ENCODE peak calls at places on chromosomes 11 and 22, in four cellular contexts. R, D, J and S are unnamed samples.

GRCh38 chr11:122796128-122796717 is 42.1 kb upstream of the CRTAM start:
- DNase-seq in R (peak), D (peak), J (peak), S (no peak)

GRCh38 chr11:44617671-44618461 is 52.4 kb downstream of the CD82 start:
- DNase-seq in R (peak), D (no peak), J (no peak), S (no peak)

GRCh38 chr22:29811377-29811776 is 26.7 kb downstream of the ASCC2 start:
- DNase-seq in R (no peak), D (no peak), J (peak), S (no peak)

GRCh38 chr11:131488208-131488607 is 117.8 kb downstream of the NTM start:
- DNase-seq in R (no peak), D (no peak), J (no peak), S (no peak)

GRCh38 chr22:43126506-43127165 is 16.1 kb downstream of the BIK start:
- DNase-seq in R (no peak), D (no peak), J (peak), S (peak)

GRCh38 chr11:103170865-103171264 is 61.6 kb downstream of the DYNC2H1 start:
- DNase-seq in R (no peak), D (no peak), J (no peak), S (no peak)

GRCh38 chr11:45754261-45754709 is 50.7 kb upstream of the SLC35C1 start:
- DNase-seq in R (peak), D (no peak), J (no peak), S (no peak)

GRCh38 chr11:12161137-12161536 is 50.7 kb downstream of the MICAL2 start:
- DNase-seq in R (no peak), D (no peak), J (no peak), S (no peak)

GRCh38 chr11:16784097-16784496 is 45.6 kb downstream of the C11orf58 start:
- DNase-seq in R (no peak), D (no peak), J (no peak), S (no peak)

GRCh38 chr11:96696736-96697135 is 306.9 kb downstream of the JRKL start:
- DNase-seq in R (no peak), D (no peak), J (no peak), S (no peak)

GRCh38 chr11:44915621-44916020 is 35.1 kb downstream of the TP53I11 start:
- DNase-seq in R (no peak), D (no peak), J (no peak), S (no peak)

GRCh38 chr11:25981998-25982397 is 349.9 kb upstream of the ANO3 start:
- DNase-seq in R (no peak), D (peak), J (peak), S (peak)

GRCh38 chr11:87819141-87819540 is 356.1 kb downstream of the RAB38 start:
- DNase-seq in R (no peak), D (no peak), J (no peak), S (peak)

GRCh38 chr11:124732230-124732629 is 7.5 kb upstream of the NRGN start:
- DNase-seq in R (no peak), D (no peak), J (no peak), S (no peak)

GRCh38 chr22:29030618-29031235 is 30.9 kb downstream of the C22orf31 start:
- DNase-seq in R (peak), D (peak), J (peak), S (peak)

GRCh38 chr11:128026596-128026995 is 560.8 kb downstream of the ETS1 start:
- DNase-seq in R (no peak), D (no peak), J (no peak), S (peak)

GRCh38 chr22:49734390-49734789 is 93.3 kb downstream of the BRD1 start:
- DNase-seq in R (no peak), D (no peak), J (no peak), S (no peak)

GRCh38 chr11:105070221-105070789 is 25.2 kb upstream of the CARD16 start:
- DNase-seq in R (no peak), D (no peak), J (no peak), S (no peak)

GRCh38 chr11:223026-223789 is 12.9 kb downstream of the SIRT3 start:
- DNase-seq in R (no peak), D (no peak), J (no peak), S (peak)

GRCh38 chr11:116503216-116504160 is 269.3 kb downstream of the BUD13 start:
- DNase-seq in R (no peak), D (no peak), J (no peak), S (no peak)

GRCh38 chr22:36056980-36057379 is 28.4 kb upstream of the RBFOX2 start:
- DNase-seq in R (no peak), D (no peak), J (no peak), S (peak)

GRCh38 chr22:47401976-47402770 is 639.7 kb downstream of the TBC1D22A start:
- DNase-seq in R (no peak), D (no peak), J (no peak), S (peak)

GRCh38 chr11:64864473-64865285 is 13.7 kb downstream of the EHD1 start:
- DNase-seq in R (peak), D (no peak), J (no peak), S (peak)

GRCh38 chr11:19110290-19110689 is 6.7 kb upstream of the ZDHHC13 start:
- DNase-seq in R (no peak), D (no peak), J (no peak), S (no peak)

GRCh38 chr11:14653090-14653489 is 9.5 kb downstream of the PDE3B start:
- DNase-seq in R (no peak), D (no peak), J (no peak), S (no peak)

GRCh38 chr22:17065433-17065832 is 19.4 kb upstream of the IL17RA start:
- DNase-seq in R (no peak), D (no peak), J (no peak), S (no peak)

GRCh38 chr11:89293966-89294679 is 116.4 kb downstream of the TYR start:
- DNase-seq in R (no peak), D (peak), J (no peak), S (peak)

GRCh38 chr11:134516529-134516928 is 104.5 kb upstream of the B3GAT1 start:
- DNase-seq in R (no peak), D (no peak), J (no peak), S (no peak)

GRCh38 chr11:69354545-69354897 is 60.6 kb downstream of the MYEOV start:
- DNase-seq in R (no peak), D (no peak), J (peak), S (no peak)

GRCh38 chr11:69352181-69352580 is 58.2 kb downstream of the MYEOV start:
- DNase-seq in R (no peak), D (no peak), J (peak), S (no peak)

GRCh38 chr11:69351460-69351859 is 57.5 kb downstream of the MYEOV start:
- DNase-seq in R (no peak), D (no peak), J (no peak), S (peak)

GRCh38 chr11:69353696-69354544 is 60.0 kb downstream of the MYEOV start:
- DNase-seq in R (no peak), D (no peak), J (peak), S (no peak)

DNA sequence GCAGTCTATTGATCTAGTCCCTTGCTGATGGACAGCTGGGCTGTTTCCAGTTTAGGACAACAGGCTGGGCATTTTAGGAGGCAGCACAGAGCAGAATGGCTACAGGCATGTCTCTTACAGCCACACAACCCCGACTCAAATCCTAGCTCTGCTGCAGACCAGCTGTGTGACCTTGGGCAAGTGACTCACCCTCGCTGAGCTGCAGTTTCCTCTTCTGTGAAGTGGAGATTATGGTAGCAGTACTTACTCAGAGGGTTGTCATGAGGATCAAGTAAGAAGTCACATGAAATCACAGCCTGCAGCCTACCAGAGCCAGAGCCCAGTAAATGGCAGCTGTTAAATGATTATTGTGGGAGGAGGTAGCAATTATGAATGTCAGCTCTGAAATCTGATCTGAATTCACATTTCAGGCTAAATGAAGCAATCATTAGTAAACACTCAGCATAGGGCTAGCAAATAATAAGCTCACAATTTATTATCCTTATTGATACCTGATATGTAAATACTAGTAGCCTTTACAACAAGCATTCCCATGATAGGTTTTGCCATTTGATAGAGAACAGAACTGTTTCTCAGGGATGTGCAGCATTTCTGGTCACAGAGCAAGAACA is 58.9 kb downstream of the MYEOV start:
- DNase-seq in R (no peak), D (no peak), J (peak), S (peak)
- TF ChIP-seq CTCF in R (no peak), D (no peak), J (no peak), S (no peak)

GRCh38 chr11:58958500-58958899 is 19.2 kb downstream of the GLYATL1 start:
- DNase-seq in R (no peak), D (no peak), J (peak), S (no peak)
- TF ChIP-seq CTCF in R (no peak), D (peak), J (peak), S (peak)

DNA sequence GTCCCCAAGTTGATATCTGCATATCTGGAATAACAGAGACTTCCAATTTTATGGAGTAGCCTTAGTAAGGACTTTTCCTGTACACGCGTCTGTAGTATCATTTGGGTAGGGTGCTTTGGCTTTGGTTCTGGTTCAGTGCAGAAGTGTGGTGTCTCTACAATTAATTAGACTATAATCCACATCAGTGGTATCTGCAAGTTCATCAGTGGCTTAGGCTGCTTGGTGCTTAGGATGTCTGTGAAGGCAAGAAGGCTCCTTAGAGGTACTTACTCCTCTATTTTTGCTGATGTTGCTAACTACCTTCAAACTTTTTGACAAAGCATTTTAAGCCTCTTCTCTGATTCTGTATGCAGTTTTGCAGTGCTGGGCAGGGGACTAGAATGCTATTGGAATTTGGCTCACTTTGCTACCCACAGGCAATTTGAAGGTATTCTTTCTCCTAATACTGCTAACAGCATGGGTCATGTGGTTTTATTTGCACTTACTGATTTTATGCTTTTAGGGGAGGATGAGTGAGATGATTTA is 49.4 kb downstream of the KCNQ1OT1 start:
- DNase-seq in R (no peak), D (no peak), J (no peak), S (no peak)
- TF ChIP-seq CTCF in R (no peak), D (no peak), J (no peak), S (no peak)

GRCh38 chr11:81203876-81204275 is 1529.8 kb downstream of the FAM181B start:
- DNase-seq in R (no peak), D (no peak), J (no peak), S (no peak)
- TF ChIP-seq CTCF in R (no peak), D (no peak), J (no peak), S (no peak)

GRCh38 chr22:39240841-39241631 is 3.7 kb downstream of the PDGFB start:
- DNase-seq in R (no peak), D (no peak), J (peak), S (no peak)
- TF ChIP-seq CTCF in R (no peak), D (no peak), J (no peak), S (no peak)

GRCh38 chr22:19917389-19918138 is 24.0 kb upstream of the COMT start:
- DNase-seq in R (no peak), D (no peak), J (no peak), S (no peak)

GRCh38 chr22:19914201-19914943 is 27.2 kb upstream of the COMT start:
- DNase-seq in R (no peak), D (no peak), J (no peak), S (no peak)

GRCh38 chr22:19915287-19915954 is 26.2 kb upstream of the COMT start:
- DNase-seq in R (no peak), D (no peak), J (no peak), S (no peak)

GRCh38 chr22:19916941-19917340 is 24.6 kb upstream of the COMT start:
- DNase-seq in R (no peak), D (no peak), J (no peak), S (no peak)

GRCh38 chr22:19916006-19916405 is 25.6 kb upstream of the COMT start:
- DNase-seq in R (no peak), D (no peak), J (no peak), S (no peak)
- TF ChIP-seq CTCF in R (no peak), D (no peak), J (no peak), S (no peak)

DNA sequence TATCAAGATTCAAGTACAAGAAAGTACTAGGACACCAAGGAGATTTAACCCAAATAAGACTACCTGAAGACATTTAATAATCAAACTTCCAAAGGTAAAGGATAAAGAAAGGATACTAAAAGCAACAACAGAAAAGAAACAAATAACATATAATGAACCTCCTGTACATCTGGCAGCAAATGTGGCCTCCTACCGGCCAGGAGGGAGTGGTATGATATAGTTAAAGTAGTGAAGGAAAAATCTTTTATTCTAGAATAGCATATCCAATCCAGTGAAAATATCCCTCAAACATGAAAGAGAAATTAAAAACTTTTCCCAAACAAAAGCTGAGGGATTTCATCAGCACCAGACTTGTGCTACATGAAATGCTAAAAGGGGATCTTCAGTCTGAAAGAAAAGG is 104.7 kb upstream of the GUCY1A2 start:
- DNase-seq in R (no peak), D (no peak), J (no peak), S (no peak)
- TF ChIP-seq CTCF in R (no peak), D (no peak), J (no peak), S (peak)

GRCh38 chr11:113774174-113774503 is 647 bp upstream of the ZW10 start:
- DNase-seq in R (no peak), D (no peak), J (no peak), S (no peak)
- TF ChIP-seq CTCF in R (no peak), D (peak), J (peak), S (no peak)

GRCh38 chr11:111260761-111261160 is 15.2 kb downstream of the POU2AF2 start:
- DNase-seq in R (no peak), D (no peak), J (no peak), S (no peak)
- TF ChIP-seq CTCF in R (no peak), D (no peak), J (no peak), S (no peak)

GRCh38 chr22:37571258-37571991 is 8.5 kb downstream of the LGALS2 start:
- DNase-seq in R (no peak), D (no peak), J (no peak), S (no peak)
- TF ChIP-seq CTCF in R (no peak), D (no peak), J (no peak), S (no peak)